ENCODE peak calls at places on chromosomes 3 and 15, in six cellular contexts. One of them, this sample, is unnamed.

GRCh38 chr3:50274371-50275104 is 4.3 kb upstream of the LSMEM2 start:
- DNase-seq in pancreas: no peak
- DNase-seq in PC-9: peak
- DNase-seq in CD4-positive, alpha-beta T cell: peak
- DNase-seq in A673: peak
- DNase-seq in GM10248: peak
- DNase-seq in this sample: no peak

GRCh38 chr15:67098768-67099282 is 33.4 kb downstream of the SMAD3 start:
- DNase-seq in pancreas: no peak
- DNase-seq in PC-9: no peak
- DNase-seq in CD4-positive, alpha-beta T cell: no peak
- DNase-seq in A673: no peak
- DNase-seq in GM10248: no peak
- DNase-seq in this sample: no peak

GRCh38 chr3:945738-946137 is 147.1 kb upstream of the CNTN6 start:
- DNase-seq in pancreas: no peak
- DNase-seq in PC-9: no peak
- DNase-seq in CD4-positive, alpha-beta T cell: no peak
- DNase-seq in A673: no peak
- DNase-seq in GM10248: no peak
- DNase-seq in this sample: no peak

GRCh38 chr3:119600732-119601131 is 3.0 kb downstream of the PLA1A start:
- DNase-seq in pancreas: no peak
- DNase-seq in PC-9: no peak
- DNase-seq in CD4-positive, alpha-beta T cell: no peak
- DNase-seq in A673: peak
- DNase-seq in GM10248: peak
- DNase-seq in this sample: no peak

GRCh38 chr3:161372321-161373260 is 1.3 kb upstream of the SPTSSB start:
- DNase-seq in pancreas: peak
- DNase-seq in PC-9: peak
- DNase-seq in CD4-positive, alpha-beta T cell: no peak
- DNase-seq in A673: peak
- DNase-seq in GM10248: peak
- DNase-seq in this sample: no peak

GRCh38 chr3:172323894-172324590 is 124.2 kb downstream of the GHSR start:
- DNase-seq in pancreas: no peak
- DNase-seq in PC-9: no peak
- DNase-seq in CD4-positive, alpha-beta T cell: no peak
- DNase-seq in A673: no peak
- DNase-seq in GM10248: peak
- DNase-seq in this sample: no peak

GRCh38 chr3:5358911-5359310 is 171.4 kb downstream of the EDEM1 start:
- DNase-seq in pancreas: no peak
- DNase-seq in PC-9: no peak
- DNase-seq in CD4-positive, alpha-beta T cell: no peak
- DNase-seq in A673: no peak
- DNase-seq in GM10248: no peak
- DNase-seq in this sample: no peak

GRCh38 chr3:149450281-149450680 is 24.2 kb upstream of the TM4SF4 start:
- DNase-seq in pancreas: no peak
- DNase-seq in PC-9: no peak
- DNase-seq in CD4-positive, alpha-beta T cell: no peak
- DNase-seq in A673: no peak
- DNase-seq in GM10248: no peak
- DNase-seq in this sample: no peak

GRCh38 chr3:4218426-4219226 is 84.5 kb upstream of the SETMAR start:
- DNase-seq in pancreas: no peak
- DNase-seq in PC-9: no peak
- DNase-seq in CD4-positive, alpha-beta T cell: no peak
- DNase-seq in A673: no peak
- DNase-seq in GM10248: no peak
- DNase-seq in this sample: no peak

GRCh38 chr3:127011270-127011992 is 28.5 kb downstream of the PLXNA1 start:
- DNase-seq in pancreas: no peak
- DNase-seq in PC-9: no peak
- DNase-seq in CD4-positive, alpha-beta T cell: no peak
- DNase-seq in A673: peak
- DNase-seq in GM10248: no peak
- DNase-seq in this sample: no peak

GRCh38 chr3:128353991-128354687 is 112.6 kb downstream of the DNAJB8 start:
- DNase-seq in pancreas: no peak
- DNase-seq in PC-9: no peak
- DNase-seq in CD4-positive, alpha-beta T cell: no peak
- DNase-seq in A673: no peak
- DNase-seq in GM10248: no peak
- DNase-seq in this sample: peak

GRCh38 chr15:89654847-89655805 is at the start of gene KIF7:
- DNase-seq in pancreas: no peak
- DNase-seq in PC-9: peak
- DNase-seq in CD4-positive, alpha-beta T cell: no peak
- DNase-seq in A673: peak
- DNase-seq in GM10248: peak
- DNase-seq in this sample: no peak

GRCh38 chr15:89018235-89018634 is 70.0 kb upstream of the ABHD2 start:
- DNase-seq in pancreas: no peak
- DNase-seq in PC-9: no peak
- DNase-seq in CD4-positive, alpha-beta T cell: no peak
- DNase-seq in A673: no peak
- DNase-seq in GM10248: no peak
- DNase-seq in this sample: no peak

GRCh38 chr15:48475600-48476395 is 144.6 kb downstream of the DUT start:
- DNase-seq in pancreas: no peak
- DNase-seq in PC-9: no peak
- DNase-seq in CD4-positive, alpha-beta T cell: no peak
- DNase-seq in A673: no peak
- DNase-seq in GM10248: no peak
- DNase-seq in this sample: no peak

GRCh38 chr15:70192490-70192889 is 94.8 kb upstream of the TLE3 start:
- DNase-seq in pancreas: no peak
- DNase-seq in PC-9: no peak
- DNase-seq in CD4-positive, alpha-beta T cell: no peak
- DNase-seq in A673: no peak
- DNase-seq in GM10248: no peak
- DNase-seq in this sample: no peak

GRCh38 chr15:83565553-83566159 is 88.3 kb upstream of the ADAMTSL3 start:
- DNase-seq in pancreas: no peak
- DNase-seq in PC-9: peak
- DNase-seq in CD4-positive, alpha-beta T cell: no peak
- DNase-seq in A673: peak
- DNase-seq in GM10248: peak
- DNase-seq in this sample: no peak

DNA sequence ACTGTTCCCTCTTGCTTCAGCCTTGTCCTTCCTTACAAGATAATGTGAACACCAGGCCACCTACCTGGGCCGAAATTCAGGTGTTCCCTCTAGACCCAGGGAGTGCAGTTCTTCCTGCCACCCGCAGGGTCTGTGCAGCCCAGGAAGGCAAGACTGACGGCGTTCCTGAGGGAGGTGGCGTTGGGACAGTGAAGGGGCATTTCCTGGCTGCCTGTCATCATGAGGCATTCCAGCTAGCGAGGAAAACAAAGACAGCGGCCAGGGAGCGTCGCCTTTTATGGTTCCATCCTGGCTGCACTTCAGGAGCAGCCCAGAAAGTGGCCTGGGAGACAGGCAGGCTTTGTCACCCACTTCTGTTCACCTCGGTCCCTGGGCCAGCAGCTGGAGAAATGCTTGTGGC is 84.8 kb upstream of the WNT5A start:
- DNase-seq in pancreas: no peak
- DNase-seq in PC-9: peak
- DNase-seq in CD4-positive, alpha-beta T cell: no peak
- DNase-seq in A673: no peak
- DNase-seq in GM10248: no peak
- DNase-seq in this sample: no peak
- TF ChIP-seq CTCF in pancreas: no peak
- TF ChIP-seq CTCF in PC-9: no peak
- TF ChIP-seq CTCF in CD4-positive, alpha-beta T cell: no peak
- TF ChIP-seq CTCF in A673: no peak
- TF ChIP-seq CTCF in GM10248: no peak
- TF ChIP-seq CTCF in this sample: peak

GRCh38 chr3:86245360-86245759 is 745.6 kb downstream of the VGLL3 start:
- DNase-seq in pancreas: no peak
- DNase-seq in PC-9: no peak
- DNase-seq in CD4-positive, alpha-beta T cell: no peak
- DNase-seq in A673: peak
- DNase-seq in GM10248: no peak
- DNase-seq in this sample: no peak
- TF ChIP-seq CTCF in pancreas: no peak
- TF ChIP-seq CTCF in PC-9: peak
- TF ChIP-seq CTCF in CD4-positive, alpha-beta T cell: no peak
- TF ChIP-seq CTCF in A673: peak
- TF ChIP-seq CTCF in GM10248: no peak
- TF ChIP-seq CTCF in this sample: peak

GRCh38 chr3:23675010-23675409 is 130.7 kb upstream of the UBE2E1 start:
- DNase-seq in pancreas: no peak
- DNase-seq in PC-9: no peak
- DNase-seq in CD4-positive, alpha-beta T cell: no peak
- DNase-seq in A673: no peak
- DNase-seq in GM10248: no peak
- DNase-seq in this sample: no peak

GRCh38 chr3:23671901-23672589 is 133.7 kb upstream of the UBE2E1 start:
- DNase-seq in pancreas: no peak
- DNase-seq in PC-9: peak
- DNase-seq in CD4-positive, alpha-beta T cell: no peak
- DNase-seq in A673: no peak
- DNase-seq in GM10248: no peak
- DNase-seq in this sample: no peak

GRCh38 chr3:23672628-23673027 is 133.1 kb upstream of the UBE2E1 start:
- DNase-seq in pancreas: no peak
- DNase-seq in PC-9: no peak
- DNase-seq in CD4-positive, alpha-beta T cell: no peak
- DNase-seq in A673: no peak
- DNase-seq in GM10248: no peak
- DNase-seq in this sample: no peak

GRCh38 chr3:23676093-23676492 is 129.7 kb upstream of the UBE2E1 start:
- DNase-seq in pancreas: no peak
- DNase-seq in PC-9: no peak
- DNase-seq in CD4-positive, alpha-beta T cell: no peak
- DNase-seq in A673: no peak
- DNase-seq in GM10248: no peak
- DNase-seq in this sample: no peak
- TF ChIP-seq CTCF in pancreas: no peak
- TF ChIP-seq CTCF in PC-9: no peak
- TF ChIP-seq CTCF in CD4-positive, alpha-beta T cell: no peak
- TF ChIP-seq CTCF in A673: no peak
- TF ChIP-seq CTCF in GM10248: no peak
- TF ChIP-seq CTCF in this sample: no peak

GRCh38 chr3:52106951-52107611 is 47.1 kb downstream of the POC1A start:
- DNase-seq in pancreas: no peak
- DNase-seq in PC-9: no peak
- DNase-seq in CD4-positive, alpha-beta T cell: no peak
- DNase-seq in A673: no peak
- DNase-seq in GM10248: no peak
- DNase-seq in this sample: no peak

GRCh38 chr3:52109556-52110380 is 44.5 kb downstream of the POC1A start:
- DNase-seq in pancreas: no peak
- DNase-seq in PC-9: no peak
- DNase-seq in CD4-positive, alpha-beta T cell: no peak
- DNase-seq in A673: no peak
- DNase-seq in GM10248: no peak
- DNase-seq in this sample: no peak

GRCh38 chr3:52110502-52110901 is 43.7 kb downstream of the POC1A start:
- DNase-seq in pancreas: no peak
- DNase-seq in PC-9: no peak
- DNase-seq in CD4-positive, alpha-beta T cell: no peak
- DNase-seq in A673: no peak
- DNase-seq in GM10248: no peak
- DNase-seq in this sample: no peak

GRCh38 chr3:52112056-52112455 is 42.2 kb downstream of the POC1A start:
- DNase-seq in pancreas: no peak
- DNase-seq in PC-9: no peak
- DNase-seq in CD4-positive, alpha-beta T cell: no peak
- DNase-seq in A673: no peak
- DNase-seq in GM10248: no peak
- DNase-seq in this sample: no peak

GRCh38 chr3:52108302-52109232 is 45.7 kb downstream of the POC1A start:
- DNase-seq in pancreas: no peak
- DNase-seq in PC-9: no peak
- DNase-seq in CD4-positive, alpha-beta T cell: no peak
- DNase-seq in A673: no peak
- DNase-seq in GM10248: no peak
- DNase-seq in this sample: no peak
- TF ChIP-seq CTCF in pancreas: no peak
- TF ChIP-seq CTCF in PC-9: no peak
- TF ChIP-seq CTCF in CD4-positive, alpha-beta T cell: no peak
- TF ChIP-seq CTCF in A673: no peak
- TF ChIP-seq CTCF in GM10248: no peak
- TF ChIP-seq CTCF in this sample: no peak

This sample was measured in kidney epithelial cell.